ENCODE peak calls at places on chromosomes 12 and 14, in six cellular contexts. U, V, G, Y, E and A are unnamed samples.

GRCh38 chr12:67540920-67541624 is 107.5 kb upstream of the DYRK2 start:
- DNase-seq in G (peak), U (no peak), Y (no peak), V (no peak), E (peak), A (no peak)

GRCh38 chr14:101121399-101122113 is 218.0 kb upstream of the RTL1 start:
- DNase-seq in U (no peak), V (no peak), E (no peak), Y (no peak), G (no peak), A (no peak)

GRCh38 chr14:96370528-96370927 is 7.2 kb downstream of the GSKIP start:
- DNase-seq in Y (no peak), G (no peak), V (no peak), E (no peak), U (no peak), A (no peak)

GRCh38 chr12:14256555-14257169 is 108.8 kb upstream of the ATF7IP start:
- DNase-seq in Y (peak), G (peak), E (peak), U (peak), V (peak), A (peak)

GRCh38 chr14:101666264-101666663 is 95.2 kb upstream of the PPP2R5C start:
- DNase-seq in G (no peak), Y (no peak), V (no peak), E (no peak), U (no peak), A (no peak)

GRCh38 chr14:20580242-20580641 is 7.6 kb downstream of the RNASE11 start:
- DNase-seq in U (no peak), Y (no peak), G (no peak), V (no peak), E (no peak), A (no peak)

GRCh38 chr14:73743431-73743931 is 29.3 kb upstream of the PNMA1 start:
- DNase-seq in E (no peak), G (no peak), Y (peak), V (no peak), U (no peak), A (no peak)

GRCh38 chr12:19546027-19546426 is 106.7 kb downstream of the AEBP2 start:
- DNase-seq in G (no peak), U (no peak), Y (no peak), V (peak), E (no peak), A (no peak)

GRCh38 chr12:9256758-9257405 is 48.7 kb upstream of the PZP start:
- DNase-seq in U (no peak), E (no peak), V (no peak), Y (no peak), G (no peak), A (no peak)

GRCh38 chr12:43292699-43293098 is 259.3 kb downstream of the ADAMTS20 start:
- DNase-seq in G (peak), V (peak), U (no peak), E (peak), Y (no peak), A (peak)

GRCh38 chr14:95515080-95515489 is 1.4 kb downstream of the SYNE3 start:
- DNase-seq in G (no peak), U (no peak), E (no peak), V (peak), Y (peak), A (no peak)

GRCh38 chr12:92170050-92170449 is 24.4 kb upstream of the BTG1 start:
- DNase-seq in G (no peak), Y (no peak), E (no peak), V (no peak), U (no peak), A (peak)

GRCh38 chr12:106127289-106128126 is 11.2 kb downstream of the NUAK1 start:
- DNase-seq in U (peak), E (no peak), G (no peak), V (peak), Y (no peak), A (peak)

GRCh38 chr12:88698471-88698870 is 118.2 kb upstream of the KITLG start:
- DNase-seq in G (no peak), U (no peak), Y (no peak), V (no peak), E (no peak), A (no peak)

GRCh38 chr14:101737414-101738367 is 23.8 kb upstream of the PPP2R5C start:
- DNase-seq in G (no peak), E (no peak), V (no peak), Y (no peak), U (no peak), A (no peak)

GRCh38 chr14:100663528-100664052 is 63.1 kb upstream of the DLK1 start:
- DNase-seq in U (no peak), G (no peak), Y (no peak), E (no peak), V (no peak), A (no peak)

GRCh38 chr14:21997300-21997699 is 323.7 kb upstream of the OR4E1 start:
- DNase-seq in G (no peak), E (peak), V (no peak), Y (peak), U (peak), A (peak)

GRCh38 chr14:57851354-57851753 is 14.5 kb downstream of the SLC35F4 start:
- DNase-seq in G (no peak), E (no peak), V (no peak), U (no peak), Y (no peak), A (peak)

GRCh38 chr12:3559601-3560294 is 68.7 kb downstream of the PRMT8 start:
- DNase-seq in U (no peak), G (no peak), E (no peak), V (no peak), Y (no peak), A (no peak)

GRCh38 chr12:32240833-32241232 is 134.2 kb downstream of the BICD1 start:
- DNase-seq in E (peak), G (peak), U (no peak), Y (no peak), V (no peak), A (peak)

GRCh38 chr12:108563135-108563803 is 873 bp downstream of the ISCU start:
- DNase-seq in E (peak), G (peak), U (peak), V (peak), Y (peak), A (peak)

GRCh38 chr12:108562348-108563134 is at the start of gene ISCU:
- DNase-seq in V (peak), U (peak), G (peak), E (peak), Y (peak), A (peak)

GRCh38 chr12:108564724-108565123 is 2.3 kb downstream of the ISCU start:
- DNase-seq in U (no peak), Y (no peak), V (no peak), E (no peak), G (no peak), A (no peak)

GRCh38 chr12:108561852-108562347 is 496 bp upstream of the ISCU start:
- DNase-seq in E (no peak), U (no peak), G (no peak), Y (no peak), V (no peak), A (peak)

DNA sequence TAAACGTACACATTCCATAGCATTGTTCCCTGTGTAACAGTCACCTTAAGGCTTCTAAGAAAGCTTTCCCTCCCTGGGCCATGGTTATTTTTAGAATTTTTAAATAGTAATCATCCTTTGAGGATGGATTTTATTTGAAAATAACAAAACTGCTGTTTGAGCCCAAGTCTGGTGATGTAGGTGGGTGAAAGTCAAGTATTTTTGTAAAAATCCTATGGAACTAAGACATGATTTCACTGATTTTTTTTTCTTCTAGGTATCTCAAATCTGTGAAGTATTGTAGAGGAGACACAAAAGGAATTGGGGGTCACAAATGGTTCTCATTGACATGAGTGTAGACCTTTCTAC is 1.4 kb downstream of the ISCU start:
- DNase-seq in E (no peak), Y (no peak), V (no peak), U (no peak), G (no peak), A (no peak)
- H3K9ac ChIP-seq in E (peak), Y (no peak), V (peak), U (peak), G (peak), A (no peak)

DNA sequence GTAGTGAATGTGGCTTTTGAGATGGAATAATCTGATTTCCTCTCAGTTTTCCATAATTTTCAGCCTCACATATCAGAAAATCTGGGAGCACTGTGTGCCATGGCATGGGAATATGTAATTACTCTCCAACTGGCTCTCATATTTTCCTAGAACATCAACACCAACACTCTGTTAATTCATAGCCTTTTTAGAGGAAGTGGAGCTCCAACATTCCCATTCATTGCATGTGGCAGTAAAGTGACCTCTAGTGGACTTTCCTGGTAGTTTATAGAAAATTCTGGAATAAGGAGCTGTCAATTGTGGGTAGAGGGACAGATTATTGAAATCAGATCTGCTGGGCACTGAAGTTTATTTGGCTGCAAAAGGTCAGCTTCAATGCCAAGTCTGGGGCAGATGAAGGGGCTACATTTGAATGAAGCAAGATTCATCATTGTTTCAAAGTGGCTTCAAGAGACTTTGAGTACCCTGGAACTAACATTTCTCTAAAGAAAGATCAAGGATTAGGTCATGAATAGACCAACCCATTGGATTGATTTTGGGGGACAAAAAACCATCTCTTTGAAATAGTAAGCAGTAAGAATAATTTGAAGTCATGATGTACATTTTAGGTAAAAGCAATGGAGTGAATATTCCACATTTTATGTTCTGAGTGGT is 23.6 kb upstream of the USP44 start:
- DNase-seq in Y (no peak), G (peak), U (peak), V (peak), E (peak), A (peak)
- H3K9ac ChIP-seq in Y (no peak), G (no peak), U (no peak), V (no peak), E (no peak), A (no peak)

GRCh38 chr12:121898287-121898686 is 9.7 kb downstream of the PSMD9 start:
- DNase-seq in E (no peak), Y (no peak), U (no peak), G (no peak), V (no peak), A (no peak)

GRCh38 chr12:121894633-121895032 is 6.0 kb downstream of the PSMD9 start:
- DNase-seq in U (peak), Y (peak), G (peak), V (peak), E (no peak), A (peak)

GRCh38 chr12:121889267-121889624 is 656 bp downstream of the PSMD9 start:
- DNase-seq in Y (no peak), E (no peak), G (no peak), U (no peak), V (no peak), A (no peak)

GRCh38 chr12:121892673-121893561 is 4.3 kb downstream of the PSMD9 start:
- DNase-seq in Y (no peak), G (no peak), U (no peak), V (no peak), E (no peak), A (peak)

GRCh38 chr12:121893901-121894540 is 5.4 kb downstream of the PSMD9 start:
- DNase-seq in Y (peak), U (peak), V (peak), E (peak), G (peak), A (peak)
- H3K9ac ChIP-seq in Y (no peak), U (peak), V (peak), E (peak), G (peak), A (no peak)

GRCh38 chr12:124157416-124157815 is 137.5 kb upstream of the RFLNA start:
- DNase-seq in G (no peak), U (no peak), Y (no peak), V (no peak), E (no peak), A (no peak)
- H3K9ac ChIP-seq in G (no peak), U (no peak), Y (no peak), V (no peak), E (no peak), A (no peak)